ENCODE peak calls at places on chromosomes 5 and 9, in nine cellular contexts. One of them, this sample, is unnamed.

GRCh38 chr5:119289413-119289812 is 66.4 kb upstream of the TNFAIP8 start:
- DNase-seq in heart right ventricle: no peak
- DNase-seq in uterus: no peak
- DNase-seq in IMR-90: no peak
- DNase-seq in cardiac muscle cell: no peak
- DNase-seq in pancreas: no peak
- DNase-seq in tibial artery: no peak
- DNase-seq in A549: no peak
- DNase-seq in WERI-Rb-1: peak
- DNase-seq in this sample: no peak

GRCh38 chr9:109590945-109591344 is 92.8 kb upstream of the PTPN3 start:
- DNase-seq in heart right ventricle: peak
- DNase-seq in uterus: no peak
- DNase-seq in IMR-90: no peak
- DNase-seq in cardiac muscle cell: no peak
- DNase-seq in pancreas: no peak
- DNase-seq in tibial artery: peak
- DNase-seq in A549: no peak
- DNase-seq in WERI-Rb-1: no peak
- DNase-seq in this sample: no peak

GRCh38 chr9:132647355-132647754 is 22.4 kb downstream of the DDX31 start:
- DNase-seq in heart right ventricle: no peak
- DNase-seq in uterus: no peak
- DNase-seq in IMR-90: peak
- DNase-seq in cardiac muscle cell: peak
- DNase-seq in pancreas: no peak
- DNase-seq in tibial artery: no peak
- DNase-seq in A549: no peak
- DNase-seq in WERI-Rb-1: no peak
- DNase-seq in this sample: no peak

GRCh38 chr5:73826761-73827450 is 200.9 kb downstream of the ARHGEF28 start:
- DNase-seq in heart right ventricle: no peak
- DNase-seq in uterus: peak
- DNase-seq in IMR-90: peak
- DNase-seq in cardiac muscle cell: peak
- DNase-seq in pancreas: no peak
- DNase-seq in tibial artery: no peak
- DNase-seq in A549: peak
- DNase-seq in WERI-Rb-1: no peak
- DNase-seq in this sample: no peak

GRCh38 chr5:136023935-136024645 is 4.7 kb upstream of the TGFBI start:
- DNase-seq in heart right ventricle: no peak
- DNase-seq in uterus: no peak
- DNase-seq in IMR-90: peak
- DNase-seq in cardiac muscle cell: peak
- DNase-seq in pancreas: no peak
- DNase-seq in tibial artery: no peak
- DNase-seq in A549: no peak
- DNase-seq in WERI-Rb-1: no peak
- DNase-seq in this sample: peak

GRCh38 chr9:134983094-134983493 is 65.4 kb upstream of the FCN1 start:
- DNase-seq in heart right ventricle: no peak
- DNase-seq in uterus: no peak
- DNase-seq in IMR-90: no peak
- DNase-seq in cardiac muscle cell: peak
- DNase-seq in pancreas: no peak
- DNase-seq in tibial artery: no peak
- DNase-seq in A549: no peak
- DNase-seq in WERI-Rb-1: peak
- DNase-seq in this sample: no peak

GRCh38 chr9:79256691-79257213 is 315.0 kb upstream of the TLE4 start:
- DNase-seq in heart right ventricle: no peak
- DNase-seq in uterus: no peak
- DNase-seq in IMR-90: peak
- DNase-seq in cardiac muscle cell: peak
- DNase-seq in pancreas: peak
- DNase-seq in tibial artery: no peak
- DNase-seq in A549: no peak
- DNase-seq in WERI-Rb-1: peak
- DNase-seq in this sample: no peak

GRCh38 chr9:33785914-33786313 is 9.4 kb upstream of the PRSS3 start:
- DNase-seq in heart right ventricle: no peak
- DNase-seq in uterus: no peak
- DNase-seq in IMR-90: peak
- DNase-seq in cardiac muscle cell: peak
- DNase-seq in pancreas: peak
- DNase-seq in tibial artery: no peak
- DNase-seq in A549: peak
- DNase-seq in WERI-Rb-1: peak
- DNase-seq in this sample: no peak

GRCh38 chr5:56594821-56595220 is 220.5 kb upstream of the MAP3K1 start:
- DNase-seq in heart right ventricle: no peak
- DNase-seq in uterus: no peak
- DNase-seq in IMR-90: no peak
- DNase-seq in cardiac muscle cell: no peak
- DNase-seq in pancreas: no peak
- DNase-seq in tibial artery: no peak
- DNase-seq in A549: no peak
- DNase-seq in WERI-Rb-1: no peak
- DNase-seq in this sample: no peak

GRCh38 chr5:9401786-9402472 is 143.9 kb downstream of the SEMA5A start:
- DNase-seq in heart right ventricle: no peak
- DNase-seq in uterus: no peak
- DNase-seq in IMR-90: peak
- DNase-seq in cardiac muscle cell: peak
- DNase-seq in pancreas: no peak
- DNase-seq in tibial artery: no peak
- DNase-seq in A549: no peak
- DNase-seq in WERI-Rb-1: no peak
- DNase-seq in this sample: no peak

GRCh38 chr5:68798877-68799276 is 294.9 kb upstream of the SLC30A5 start:
- DNase-seq in heart right ventricle: no peak
- DNase-seq in uterus: no peak
- DNase-seq in IMR-90: no peak
- DNase-seq in cardiac muscle cell: no peak
- DNase-seq in pancreas: no peak
- DNase-seq in tibial artery: no peak
- DNase-seq in A549: no peak
- DNase-seq in WERI-Rb-1: no peak
- DNase-seq in this sample: no peak

GRCh38 chr5:75239681-75240080 is 3.0 kb upstream of the ANKRD31 start:
- DNase-seq in heart right ventricle: no peak
- DNase-seq in uterus: no peak
- DNase-seq in IMR-90: no peak
- DNase-seq in cardiac muscle cell: no peak
- DNase-seq in pancreas: no peak
- DNase-seq in tibial artery: no peak
- DNase-seq in A549: no peak
- DNase-seq in WERI-Rb-1: no peak
- DNase-seq in this sample: no peak

GRCh38 chr9:2267171-2267740 is 252.1 kb downstream of the SMARCA2 start:
- DNase-seq in heart right ventricle: peak
- DNase-seq in uterus: no peak
- DNase-seq in IMR-90: no peak
- DNase-seq in cardiac muscle cell: peak
- DNase-seq in pancreas: no peak
- DNase-seq in tibial artery: no peak
- DNase-seq in A549: no peak
- DNase-seq in WERI-Rb-1: no peak
- DNase-seq in this sample: no peak

GRCh38 chr9:96661711-96662110 is 6.6 kb upstream of the PRXL2C start:
- DNase-seq in heart right ventricle: no peak
- DNase-seq in uterus: no peak
- DNase-seq in IMR-90: peak
- DNase-seq in cardiac muscle cell: peak
- DNase-seq in pancreas: no peak
- DNase-seq in tibial artery: no peak
- DNase-seq in A549: no peak
- DNase-seq in WERI-Rb-1: no peak
- DNase-seq in this sample: no peak

GRCh38 chr5:16934123-16934522 is 2.0 kb downstream of the MYO10 start:
- DNase-seq in heart right ventricle: peak
- DNase-seq in uterus: peak
- DNase-seq in IMR-90: peak
- DNase-seq in cardiac muscle cell: peak
- DNase-seq in pancreas: peak
- DNase-seq in tibial artery: peak
- DNase-seq in A549: peak
- DNase-seq in WERI-Rb-1: peak
- DNase-seq in this sample: no peak

GRCh38 chr5:80097516-80097915 is 62.4 kb downstream of the THBS4 start:
- DNase-seq in heart right ventricle: no peak
- DNase-seq in uterus: no peak
- DNase-seq in IMR-90: no peak
- DNase-seq in cardiac muscle cell: no peak
- DNase-seq in pancreas: no peak
- DNase-seq in tibial artery: no peak
- DNase-seq in A549: no peak
- DNase-seq in WERI-Rb-1: no peak
- DNase-seq in this sample: no peak

GRCh38 chr9:27019589-27019988 is 14.1 kb upstream of the LRRC19 start:
- DNase-seq in heart right ventricle: no peak
- DNase-seq in uterus: no peak
- DNase-seq in IMR-90: peak
- DNase-seq in cardiac muscle cell: peak
- DNase-seq in pancreas: no peak
- DNase-seq in tibial artery: no peak
- DNase-seq in A549: peak
- DNase-seq in WERI-Rb-1: no peak
- DNase-seq in this sample: no peak

GRCh38 chr5:56190500-56190899 is 42.6 kb downstream of the ANKRD55 start:
- DNase-seq in heart right ventricle: peak
- DNase-seq in uterus: peak
- DNase-seq in IMR-90: peak
- DNase-seq in cardiac muscle cell: peak
- DNase-seq in pancreas: no peak
- DNase-seq in tibial artery: peak
- DNase-seq in A549: no peak
- DNase-seq in WERI-Rb-1: no peak
- DNase-seq in this sample: no peak

GRCh38 chr9:88418715-88419540 is 30.7 kb downstream of the SPIN1 start:
- DNase-seq in heart right ventricle: no peak
- DNase-seq in uterus: no peak
- DNase-seq in IMR-90: no peak
- DNase-seq in cardiac muscle cell: no peak
- DNase-seq in pancreas: no peak
- DNase-seq in tibial artery: no peak
- DNase-seq in A549: peak
- DNase-seq in WERI-Rb-1: no peak
- DNase-seq in this sample: no peak

GRCh38 chr9:131367445-131367844 is 26.4 kb upstream of the PRRC2B start:
- DNase-seq in heart right ventricle: no peak
- DNase-seq in uterus: no peak
- DNase-seq in IMR-90: no peak
- DNase-seq in cardiac muscle cell: no peak
- DNase-seq in pancreas: no peak
- DNase-seq in tibial artery: no peak
- DNase-seq in A549: no peak
- DNase-seq in WERI-Rb-1: no peak
- DNase-seq in this sample: no peak
- H3K27ac ChIP-seq in heart right ventricle: no peak
- H3K27ac ChIP-seq in uterus: no peak
- H3K27ac ChIP-seq in IMR-90: no peak
- H3K27ac ChIP-seq in cardiac muscle cell: no peak
- H3K27ac ChIP-seq in pancreas: no peak
- H3K27ac ChIP-seq in tibial artery: no peak
- H3K27ac ChIP-seq in A549: no peak
- H3K27ac ChIP-seq in WERI-Rb-1: no peak
- H3K27ac ChIP-seq in this sample: no peak

GRCh38 chr9:14433293-14433818 is 119.4 kb upstream of the NFIB start:
- DNase-seq in heart right ventricle: no peak
- DNase-seq in uterus: no peak
- DNase-seq in IMR-90: no peak
- DNase-seq in cardiac muscle cell: peak
- DNase-seq in pancreas: no peak
- DNase-seq in tibial artery: no peak
- DNase-seq in A549: no peak
- DNase-seq in WERI-Rb-1: no peak
- DNase-seq in this sample: no peak
- H3K4me3 ChIP-seq in heart right ventricle: no peak
- H3K4me3 ChIP-seq in uterus: no peak
- H3K4me3 ChIP-seq in IMR-90: no peak
- H3K4me3 ChIP-seq in cardiac muscle cell: no peak
- H3K4me3 ChIP-seq in pancreas: no peak
- H3K4me3 ChIP-seq in tibial artery: no peak
- H3K4me3 ChIP-seq in A549: no peak
- H3K4me3 ChIP-seq in WERI-Rb-1: no peak
- H3K4me3 ChIP-seq in this sample: peak

DNA sequence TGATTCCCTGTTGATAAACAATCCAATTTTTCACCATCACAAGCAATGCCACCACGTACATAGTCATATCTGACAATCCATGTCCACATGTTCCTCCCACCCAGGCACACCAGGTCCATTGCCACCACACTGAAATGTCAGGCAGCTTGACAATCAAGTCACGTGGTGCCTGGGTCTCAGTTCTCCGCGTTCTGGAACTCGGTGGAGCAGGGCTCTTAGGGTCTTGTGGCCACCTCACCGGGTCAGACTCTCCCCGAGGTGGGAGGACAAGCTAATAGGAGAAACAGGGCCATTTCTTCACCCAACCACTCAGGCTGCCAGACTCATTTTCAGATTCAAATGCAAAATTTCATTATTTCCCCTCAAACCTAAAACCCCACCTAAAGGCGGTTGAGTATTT is 200.5 kb upstream of the GAS1 start:
- DNase-seq in heart right ventricle: no peak
- DNase-seq in uterus: no peak
- DNase-seq in IMR-90: no peak
- DNase-seq in cardiac muscle cell: no peak
- DNase-seq in pancreas: no peak
- DNase-seq in tibial artery: no peak
- DNase-seq in A549: no peak
- DNase-seq in WERI-Rb-1: no peak
- DNase-seq in this sample: no peak
- H3K27ac ChIP-seq in heart right ventricle: peak
- H3K27ac ChIP-seq in uterus: peak
- H3K27ac ChIP-seq in IMR-90: peak
- H3K27ac ChIP-seq in cardiac muscle cell: no peak
- H3K27ac ChIP-seq in pancreas: peak
- H3K27ac ChIP-seq in tibial artery: peak
- H3K27ac ChIP-seq in A549: no peak
- H3K27ac ChIP-seq in WERI-Rb-1: no peak
- H3K27ac ChIP-seq in this sample: peak

GRCh38 chr5:120988970-120989369 is 524.9 kb downstream of the PRR16 start:
- DNase-seq in heart right ventricle: no peak
- DNase-seq in uterus: no peak
- DNase-seq in IMR-90: no peak
- DNase-seq in cardiac muscle cell: no peak
- DNase-seq in pancreas: no peak
- DNase-seq in tibial artery: no peak
- DNase-seq in A549: no peak
- DNase-seq in WERI-Rb-1: no peak
- DNase-seq in this sample: no peak
- H3K4me3 ChIP-seq in heart right ventricle: no peak
- H3K4me3 ChIP-seq in uterus: no peak
- H3K4me3 ChIP-seq in IMR-90: no peak
- H3K4me3 ChIP-seq in cardiac muscle cell: no peak
- H3K4me3 ChIP-seq in pancreas: no peak
- H3K4me3 ChIP-seq in tibial artery: no peak
- H3K4me3 ChIP-seq in A549: no peak
- H3K4me3 ChIP-seq in WERI-Rb-1: no peak
- H3K4me3 ChIP-seq in this sample: no peak

This sample was measured in coronary artery.